ENCODE peak calls at places on chromosomes 5 and 9, in five cellular contexts. O is HCT116, J is SK-N-SH, G is GM23248, L is neural progenitor cell. V is an unnamed sample.

GRCh38 chr5:175216991-175217390 is 227.0 kb downstream of the DRD1 start:
- DNase-seq in O (no peak), J (no peak), G (peak; percentile 65), L (no peak), V (no peak)

GRCh38 chr9:134051319-134051718 is 16.5 kb downstream of the BRD3 start:
- DNase-seq in O (no peak), J (no peak), G (no peak), L (no peak), V (no peak)

GRCh38 chr9:35553670-35554543 is 51.2 kb upstream of the TESK1 start:
- DNase-seq in O (peak; percentile 37), J (peak; percentile 84), G (peak; percentile 89), L (peak; percentile 84), V (peak; percentile 67)

GRCh38 chr9:137349471-137350033 is 47.5 kb upstream of the NRARP start:
- DNase-seq in O (no peak), J (peak; percentile 16), G (no peak), L (no peak), V (no peak)

GRCh38 chr5:1799110-1799601 is 481 bp downstream of the MRPL36 start:
- DNase-seq in O (no peak), J (no peak), G (peak; percentile 56), L (peak; percentile 63), V (peak; percentile 38)

GRCh38 chr5:143536364-143536763 is 132.9 kb upstream of the NR3C1 start:
- DNase-seq in O (peak; percentile 37), J (no peak), G (peak; percentile 98), L (no peak), V (no peak)

GRCh38 chr9:135221576-135221950 is 134.1 kb downstream of the OLFM1 start:
- DNase-seq in O (no peak), J (no peak), G (no peak), L (no peak), V (no peak)

GRCh38 chr5:68169898-68170297 is 45.7 kb upstream of the PIK3R1 start:
- DNase-seq in O (no peak), J (no peak), G (no peak), L (peak; percentile 79), V (no peak)

GRCh38 chr9:69376651-69377050 is 51.6 kb downstream of the ENTREP1 start:
- DNase-seq in O (no peak), J (no peak), G (peak; percentile 91), L (no peak), V (no peak)

GRCh38 chr9:124212381-124213050 is 45.2 kb upstream of the NEK6 start:
- DNase-seq in O (no peak), J (no peak), G (peak; percentile 87), L (no peak), V (no peak)

GRCh38 chr5:6448622-6449464 is at the start of gene UBE2QL1:
- DNase-seq in O (no peak), J (peak; percentile 74), G (peak; percentile 20), L (peak; percentile 58), V (no peak)

GRCh38 chr9:28396058-28396457 is 822.8 kb upstream of the C9orf72 start:
- DNase-seq in O (no peak), J (no peak), G (no peak), L (no peak), V (no peak)

GRCh38 chr9:20319641-20320337 is 302.5 kb downstream of the MLLT3 start:
- DNase-seq in O (peak; percentile 8), J (no peak), G (peak; percentile 78), L (no peak), V (no peak)

GRCh38 chr5:77996943-77997342 is 220.8 kb upstream of the TBCA start:
- DNase-seq in O (no peak), J (no peak), G (no peak), L (no peak), V (no peak)

GRCh38 chr5:140311011-140311467 is 8.1 kb upstream of the PFDN1 start:
- DNase-seq in O (no peak), J (no peak), G (peak; percentile 98), L (no peak), V (no peak)

GRCh38 chr9:127862075-127863011 is 7.9 kb upstream of the ENG start:
- DNase-seq in O (no peak), J (no peak), G (no peak), L (no peak), V (peak; percentile 74)

GRCh38 chr5:148858547-148858946 is 32.1 kb downstream of the ADRB2 start:
- DNase-seq in O (no peak), J (no peak), G (peak; percentile 24), L (no peak), V (no peak)

GRCh38 chr5:88944751-88945507 is 61.9 kb upstream of the MEF2C start:
- DNase-seq in O (no peak), J (peak; percentile 10), G (peak; percentile 71), L (no peak), V (no peak)

GRCh38 chr9:104386020-104386419 is 118.0 kb upstream of the OR13F1 start:
- DNase-seq in O (no peak), J (no peak), G (no peak), L (no peak), V (no peak)

GRCh38 chr9:134560654-134561053 is 80.9 kb upstream of the COL5A1 start:
- DNase-seq in O (no peak), J (no peak), G (no peak), L (no peak), V (no peak)

GRCh38 chr5:115190388-115190787 is 20.7 kb upstream of the TRIM36 start:
- DNase-seq in O (no peak), J (no peak), G (no peak), L (no peak), V (no peak)

GRCh38 chr9:22159590-22159989 is 150.5 kb upstream of the CDKN2B start:
- DNase-seq in O (no peak), J (no peak), G (no peak), L (no peak), V (no peak)

GRCh38 chr5:5383461-5383860 is 39.0 kb upstream of the ICE1 start:
- DNase-seq in O (no peak), J (no peak), G (no peak), L (no peak), V (no peak)

GRCh38 chr9:71353723-71354122 is 232.3 kb upstream of the TRPM3 start:
- DNase-seq in O (no peak), J (no peak), G (peak; percentile 84), L (no peak), V (no peak)

GRCh38 chr5:11483630-11484029 is 420.6 kb downstream of the CTNND2 start:
- DNase-seq in O (no peak), J (no peak), G (peak; percentile 4), L (no peak), V (no peak)

GRCh38 chr5:92741906-92742305 is 839.1 kb downstream of the NR2F1-AS1 start:
- DNase-seq in O (no peak), J (no peak), G (no peak), L (no peak), V (no peak)

GRCh38 chr5:135271533-135272310 is 127.3 kb downstream of the MACROH2A1 start:
- DNase-seq in O (no peak), J (peak; percentile 27), G (peak; percentile 55), L (peak; percentile 55), V (no peak)

GRCh38 chr5:135269828-135270545 is 129.0 kb downstream of the MACROH2A1 start:
- DNase-seq in O (no peak), J (no peak), G (peak; percentile 84), L (no peak), V (no peak)

GRCh38 chr5:135266975-135267374 is 132.1 kb downstream of the MACROH2A1 start:
- DNase-seq in O (no peak), J (no peak), G (peak; percentile 20), L (no peak), V (no peak)

GRCh38 chr5:135266301-135266630 is 132.8 kb downstream of the MACROH2A1 start:
- DNase-seq in O (no peak), J (no peak), G (no peak), L (no peak), V (no peak)

GRCh38 chr5:135269224-135269623 is 129.8 kb downstream of the MACROH2A1 start:
- DNase-seq in O (no peak), J (no peak), G (peak; percentile 54), L (no peak), V (no peak)
- H3K4me2 ChIP-seq in O (no peak overlapping the region), J (peak overlapping the region; percentile 59), G (peak overlapping the region; percentile 21), L (no peak overlapping the region), V (no peak overlapping the region)

DNA sequence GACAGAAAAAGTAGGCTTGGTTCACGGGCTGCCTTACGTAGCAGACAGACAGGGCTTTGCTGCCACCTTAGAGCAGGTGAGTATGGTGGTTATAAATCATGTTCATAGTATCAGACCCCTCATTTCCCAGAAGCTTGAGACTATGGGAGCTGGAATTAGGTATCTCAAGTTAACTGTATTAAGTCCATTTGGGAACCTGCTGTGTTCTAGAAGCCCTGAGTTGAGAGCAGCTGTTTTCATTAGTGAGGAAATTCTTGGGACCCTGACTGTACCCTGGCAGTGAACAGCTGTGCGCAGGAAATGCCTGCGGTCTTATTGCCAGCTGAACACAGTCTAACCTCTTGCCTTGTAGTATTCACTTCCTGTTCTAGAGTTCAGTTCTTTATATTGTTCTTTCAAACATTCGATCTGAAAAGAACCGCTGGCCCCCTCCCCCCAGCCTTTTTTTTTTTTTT is 29.8 kb downstream of the UGCG start:
- DNase-seq in O (no peak), J (no peak), G (no peak), L (no peak), V (peak; percentile 91)
- TF ChIP-seq EZH2phosphoT487 in O (no peak), J (no peak), G (no peak), L (no peak), V (no peak)

GRCh38 chr5:154800582-154800981 is 45.4 kb downstream of the LARP1 start:
- DNase-seq in O (no peak), J (no peak), G (no peak), L (no peak), V (no peak)
- H3K4me2 ChIP-seq in O (no peak overlapping the region), J (no peak overlapping the region), G (no peak overlapping the region), L (no peak overlapping the region), V (no peak overlapping the region)

DNA sequence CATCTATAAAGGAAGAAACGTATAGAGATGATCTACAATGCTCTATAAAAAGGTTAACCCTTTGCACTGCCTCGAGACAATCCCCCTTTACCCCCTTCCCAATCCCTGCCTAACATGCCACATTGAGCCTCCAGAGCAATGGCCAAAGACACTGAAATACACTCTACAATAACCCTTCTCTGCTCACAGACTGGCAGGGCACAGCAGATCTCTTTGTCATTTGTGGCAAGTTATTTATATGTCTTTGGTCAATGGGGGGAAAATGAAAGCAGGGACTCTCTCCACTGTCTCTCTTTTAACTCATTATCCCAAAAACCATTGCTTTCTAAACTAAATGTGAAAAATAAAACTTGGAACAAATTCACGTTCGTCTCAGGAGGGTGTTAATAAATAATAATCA is 51.7 kb downstream of the PTCH1 start:
- DNase-seq in O (no peak), J (no peak), G (no peak), L (no peak), V (no peak)
- TF ChIP-seq EZH2phosphoT487 in O (no peak), J (no peak), G (no peak), L (no peak), V (no peak)

DNA sequence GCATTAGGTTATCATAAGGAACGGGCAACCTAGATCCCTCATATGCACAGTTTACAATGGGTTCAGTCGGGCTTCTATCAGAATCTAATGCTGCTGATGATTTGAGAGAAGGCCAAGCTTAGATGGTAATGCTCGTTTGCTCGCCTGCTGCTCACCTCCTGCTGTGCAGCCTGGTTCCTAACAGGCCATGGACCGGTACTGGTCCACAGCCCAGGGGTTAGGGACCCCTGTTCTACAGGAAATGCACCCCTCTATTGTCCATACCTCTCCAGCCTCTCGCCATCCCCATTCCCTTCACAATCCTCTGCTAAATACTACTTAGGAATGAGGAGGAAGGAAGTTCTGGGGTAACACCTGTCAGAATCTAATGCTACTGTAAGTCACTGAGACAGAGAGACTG is 75.1 kb downstream of the OXCT1 start:
- DNase-seq in O (no peak), J (no peak), G (no peak), L (no peak), V (no peak)
- H3K4me2 ChIP-seq in O (no peak overlapping the region), J (peak overlapping the region; percentile 68), G (peak overlapping the region; percentile 53), L (no peak overlapping the region), V (no peak overlapping the region)

GRCh38 chr5:150514708-150515211 is 6.8 kb downstream of the NDST1 start:
- DNase-seq in O (no peak), J (no peak), G (peak; percentile 71), L (no peak), V (peak; percentile 25)
- TF ChIP-seq EZH2phosphoT487 in O (no peak), J (no peak), G (no peak), L (no peak), V (no peak)

V was measured in OCI-LY7.